ENCODE peak calls at places on chromosome 10, in four cellular contexts. One of them, this sample, is unnamed.

GRCh38 chr10:75405201-75406143 is 3.9 kb upstream of the ZNF503 start:
- DNase-seq in GM12878: no peak
- DNase-seq in esophagus squamous epithelium: no peak
- DNase-seq in cardiac muscle cell: peak; percentile 72
- DNase-seq in this sample: no peak

GRCh38 chr10:71600856-71601255 is 118.7 kb downstream of the C10orf105 start:
- DNase-seq in GM12878: no peak
- DNase-seq in esophagus squamous epithelium: no peak
- DNase-seq in cardiac muscle cell: no peak
- DNase-seq in this sample: no peak

GRCh38 chr10:100531761-100532160 is 2.1 kb upstream of the NDUFB8 start:
- DNase-seq in GM12878: peak; percentile 50
- DNase-seq in esophagus squamous epithelium: no peak
- DNase-seq in cardiac muscle cell: no peak
- DNase-seq in this sample: no peak

GRCh38 chr10:43044444-43045245 is 32.2 kb upstream of the RET start:
- DNase-seq in GM12878: no peak
- DNase-seq in esophagus squamous epithelium: no peak
- DNase-seq in cardiac muscle cell: no peak
- DNase-seq in this sample: no peak

GRCh38 chr10:76285012-76285411 is 853.6 kb downstream of the LRMDA start:
- DNase-seq in GM12878: no peak
- DNase-seq in esophagus squamous epithelium: no peak
- DNase-seq in cardiac muscle cell: no peak
- DNase-seq in this sample: no peak

GRCh38 chr10:28684986-28685580 is 7.8 kb downstream of the BAMBI start:
- DNase-seq in GM12878: no peak
- DNase-seq in esophagus squamous epithelium: no peak
- DNase-seq in cardiac muscle cell: no peak
- DNase-seq in this sample: no peak

GRCh38 chr10:119805702-119806230 is 66.9 kb downstream of the MCMBP start:
- DNase-seq in GM12878: no peak
- DNase-seq in esophagus squamous epithelium: no peak
- DNase-seq in cardiac muscle cell: no peak
- DNase-seq in this sample: no peak

GRCh38 chr10:80497187-80498038 is 40.3 kb upstream of the SH2D4B start:
- DNase-seq in GM12878: no peak
- DNase-seq in esophagus squamous epithelium: no peak
- DNase-seq in cardiac muscle cell: no peak
- DNase-seq in this sample: no peak

GRCh38 chr10:99695761-99696160 is 36.2 kb downstream of the COX15 start:
- DNase-seq in GM12878: no peak
- DNase-seq in esophagus squamous epithelium: no peak
- DNase-seq in cardiac muscle cell: no peak
- DNase-seq in this sample: no peak

DNA sequence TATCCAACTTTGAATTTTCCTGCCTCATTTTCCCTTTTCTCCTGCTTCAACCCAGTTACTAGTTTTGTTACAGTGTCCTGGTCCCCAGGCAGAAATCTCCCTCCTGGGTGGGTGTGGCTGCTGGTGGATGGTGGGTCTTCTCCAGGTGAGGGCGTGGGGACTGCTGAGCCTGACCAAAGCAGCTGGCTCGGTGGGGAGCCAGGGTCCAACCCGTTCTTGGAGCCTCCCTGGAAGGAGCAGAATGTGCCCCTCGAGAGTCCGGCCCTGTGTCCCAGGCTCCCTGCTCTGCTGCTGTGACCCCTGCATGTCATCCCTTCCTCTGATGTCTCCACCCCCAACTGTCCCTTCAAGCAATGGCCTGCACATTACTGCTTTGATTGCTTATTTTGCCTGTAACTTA is 86.6 kb upstream of the TCERG1L start:
- DNase-seq in GM12878: no peak
- DNase-seq in esophagus squamous epithelium: no peak
- DNase-seq in cardiac muscle cell: no peak
- DNase-seq in this sample: no peak
- H3K9me3 ChIP-seq in GM12878: no peaks in the 10 kb centered on the region
- H3K9me3 ChIP-seq in esophagus squamous epithelium: no peaks in the 10 kb centered on the region
- H3K9me3 ChIP-seq in cardiac muscle cell: no peaks in the 10 kb centered on the region
- H3K9me3 ChIP-seq in this sample: no peaks in the 10 kb centered on the region

DNA sequence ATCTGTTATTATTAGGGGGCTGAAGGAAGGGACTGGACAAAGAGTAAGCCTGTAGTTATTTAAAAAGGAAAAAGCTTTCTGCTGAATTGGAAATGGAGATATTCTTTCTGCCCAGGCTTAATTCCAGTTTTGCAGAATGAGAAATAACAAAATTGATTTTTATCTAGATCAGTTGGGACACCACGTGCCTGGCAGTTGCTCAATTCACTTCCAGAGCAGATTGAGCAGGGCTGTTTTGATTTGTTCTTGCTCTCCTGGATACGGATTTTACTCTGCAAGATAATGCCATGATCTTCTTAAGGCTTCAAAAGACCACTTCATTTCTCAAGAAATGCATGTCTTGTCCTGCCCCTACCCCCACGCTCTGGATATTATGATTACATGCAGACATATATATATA is 524.3 kb downstream of the TCERG1L start:
- DNase-seq in GM12878: no peak
- DNase-seq in esophagus squamous epithelium: no peak
- DNase-seq in cardiac muscle cell: no peak
- DNase-seq in this sample: no peak
- H3K9me3 ChIP-seq in GM12878: peaks cover 2% of the 10 kb centered on the region
- H3K9me3 ChIP-seq in esophagus squamous epithelium: no peaks in the 10 kb centered on the region
- H3K9me3 ChIP-seq in cardiac muscle cell: no peaks in the 10 kb centered on the region
- H3K9me3 ChIP-seq in this sample: no peaks in the 10 kb centered on the region

DNA sequence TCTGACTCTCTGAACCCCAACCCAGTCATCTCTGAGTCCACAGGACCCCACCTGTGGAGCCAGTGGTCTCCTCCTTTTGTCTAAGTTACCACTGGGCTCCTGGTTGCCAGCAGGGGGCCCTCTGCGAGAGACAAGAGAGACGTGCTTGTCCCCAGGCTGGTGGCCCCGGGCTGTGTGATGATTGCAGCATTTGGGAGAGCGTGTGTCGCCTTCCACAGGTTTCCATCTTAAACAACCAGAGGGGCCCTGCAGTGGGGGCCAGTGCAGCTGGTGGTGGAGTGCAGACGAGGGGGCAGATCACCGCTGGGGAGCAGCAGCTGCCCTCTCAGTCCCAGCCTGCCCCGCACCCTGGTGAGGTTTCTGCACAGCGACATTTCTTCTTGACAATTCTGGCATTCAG is 122.4 kb upstream of the PPP2R2D start:
- DNase-seq in GM12878: no peak
- DNase-seq in esophagus squamous epithelium: no peak
- DNase-seq in cardiac muscle cell: no peak
- DNase-seq in this sample: no peak
- H3K9me3 ChIP-seq in GM12878: peaks cover 9% of the 10 kb centered on the region
- H3K9me3 ChIP-seq in esophagus squamous epithelium: peaks cover 26% of the 10 kb centered on the region
- H3K9me3 ChIP-seq in cardiac muscle cell: no peaks in the 10 kb centered on the region
- H3K9me3 ChIP-seq in this sample: no peaks in the 10 kb centered on the region

GRCh38 chr10:37101261-37101660 is 24.1 kb upstream of the ANKRD30A start:
- DNase-seq in GM12878: no peak
- DNase-seq in esophagus squamous epithelium: no peak
- DNase-seq in cardiac muscle cell: no peak
- DNase-seq in this sample: no peak

DNA sequence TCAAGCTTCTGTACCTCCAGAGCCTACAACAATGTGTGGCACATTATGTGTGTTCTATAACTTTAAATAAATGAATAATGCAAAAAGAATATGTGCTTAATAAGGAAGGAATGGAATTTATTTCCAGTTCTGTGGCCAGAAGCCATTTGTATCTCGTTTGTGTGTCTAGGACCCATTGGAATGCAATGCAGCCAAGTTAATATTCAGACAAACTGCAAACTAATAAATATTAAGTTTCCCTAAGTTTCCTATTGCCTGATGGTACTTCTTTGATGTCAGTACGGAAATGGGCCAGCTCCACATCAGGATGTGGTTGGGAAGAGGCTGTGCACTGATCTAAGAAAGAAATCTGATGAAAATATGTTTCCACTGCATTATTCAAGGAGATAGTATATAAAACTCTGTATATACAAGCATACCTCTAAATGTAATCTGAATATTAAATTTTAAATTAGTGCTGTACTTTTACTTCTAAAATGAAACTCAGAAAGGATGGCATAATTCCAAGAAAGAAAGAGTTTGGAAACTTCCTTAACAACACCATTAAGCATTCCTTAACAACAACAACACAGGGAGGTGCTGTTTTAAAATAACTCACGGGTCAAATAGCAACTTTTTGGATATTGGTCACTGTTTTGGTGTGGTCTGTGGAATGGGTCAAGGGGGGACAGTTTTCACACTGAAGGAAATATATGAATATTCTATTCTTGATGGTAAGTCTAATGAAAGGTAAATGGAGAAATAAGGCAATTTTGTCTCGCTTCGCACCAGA is 29.4 kb upstream of the ANKRD30A start:
- DNase-seq in GM12878: no peak
- DNase-seq in esophagus squamous epithelium: no peak
- DNase-seq in cardiac muscle cell: no peak
- DNase-seq in this sample: no peak
- H3K9me3 ChIP-seq in GM12878: no peaks in the 10 kb centered on the region
- H3K9me3 ChIP-seq in esophagus squamous epithelium: no peaks in the 10 kb centered on the region
- H3K9me3 ChIP-seq in cardiac muscle cell: no peaks in the 10 kb centered on the region
- H3K9me3 ChIP-seq in this sample: peaks cover 5% of the 10 kb centered on the region

GRCh38 chr10:18563003-18563726 is 88.2 kb downstream of the NSUN6 start:
- DNase-seq in GM12878: no peak
- DNase-seq in esophagus squamous epithelium: no peak
- DNase-seq in cardiac muscle cell: no peak
- DNase-seq in this sample: no peak
- H3K9me3 ChIP-seq in GM12878: no peaks in the 10 kb centered on the region
- H3K9me3 ChIP-seq in esophagus squamous epithelium: no peaks in the 10 kb centered on the region
- H3K9me3 ChIP-seq in cardiac muscle cell: no peaks in the 10 kb centered on the region
- H3K9me3 ChIP-seq in this sample: peaks cover 15% of the 10 kb centered on the region

GRCh38 chr10:21826725-21827124 is 176.8 kb downstream of the DNAJC1 start:
- DNase-seq in GM12878: no peak
- DNase-seq in esophagus squamous epithelium: no peak
- DNase-seq in cardiac muscle cell: no peak
- DNase-seq in this sample: no peak
- H3K9me3 ChIP-seq in GM12878: peaks cover 10% of the 10 kb centered on the region
- H3K9me3 ChIP-seq in esophagus squamous epithelium: peaks cover 36% of the 10 kb centered on the region
- H3K9me3 ChIP-seq in cardiac muscle cell: no peaks in the 10 kb centered on the region
- H3K9me3 ChIP-seq in this sample: peaks cover 22% of the 10 kb centered on the region

DNA sequence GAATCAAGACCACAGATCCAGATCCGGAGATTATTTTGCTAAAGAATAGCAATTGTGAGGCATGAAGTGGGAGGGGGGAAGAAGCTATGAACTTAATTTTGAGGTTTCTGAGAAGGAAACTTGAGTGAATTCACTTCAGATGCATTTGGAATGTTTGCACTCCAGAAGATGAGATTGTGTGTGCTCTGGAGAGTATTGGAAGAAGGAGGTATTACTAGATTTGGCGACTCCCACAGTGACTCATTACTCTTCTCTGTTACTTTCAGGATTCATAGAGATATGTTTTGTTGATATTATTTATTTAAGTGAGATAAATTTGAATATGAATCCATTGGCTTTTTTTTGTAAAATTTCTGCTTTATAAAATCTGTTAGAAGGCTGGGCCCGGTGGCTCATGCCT is 80.7 kb downstream of the ANKRD30A start:
- DNase-seq in GM12878: no peak
- DNase-seq in esophagus squamous epithelium: no peak
- DNase-seq in cardiac muscle cell: no peak
- DNase-seq in this sample: no peak
- H3K9me3 ChIP-seq in GM12878: no peaks in the 10 kb centered on the region
- H3K9me3 ChIP-seq in esophagus squamous epithelium: no peaks in the 10 kb centered on the region
- H3K9me3 ChIP-seq in cardiac muscle cell: peaks cover 2% of the 10 kb centered on the region
- H3K9me3 ChIP-seq in this sample: no peaks in the 10 kb centered on the region

GRCh38 chr10:130498934-130499333 is 362.7 kb downstream of the GLRX3 start:
- DNase-seq in GM12878: no peak
- DNase-seq in esophagus squamous epithelium: no peak
- DNase-seq in cardiac muscle cell: no peak
- DNase-seq in this sample: no peak
- H3K9me3 ChIP-seq in GM12878: no peaks in the 10 kb centered on the region
- H3K9me3 ChIP-seq in esophagus squamous epithelium: no peaks in the 10 kb centered on the region
- H3K9me3 ChIP-seq in cardiac muscle cell: no peaks in the 10 kb centered on the region
- H3K9me3 ChIP-seq in this sample: no peaks in the 10 kb centered on the region

GRCh38 chr10:116944911-116945310 is 60.1 kb downstream of the SHTN1 start:
- DNase-seq in GM12878: no peak
- DNase-seq in esophagus squamous epithelium: no peak
- DNase-seq in cardiac muscle cell: no peak
- DNase-seq in this sample: no peak

GRCh38 chr10:116952729-116953128 is 52.3 kb downstream of the SHTN1 start:
- DNase-seq in GM12878: no peak
- DNase-seq in esophagus squamous epithelium: no peak
- DNase-seq in cardiac muscle cell: no peak
- DNase-seq in this sample: no peak

GRCh38 chr10:116947838-116948529 is 57.0 kb downstream of the SHTN1 start:
- DNase-seq in GM12878: no peak
- DNase-seq in esophagus squamous epithelium: no peak
- DNase-seq in cardiac muscle cell: no peak
- DNase-seq in this sample: no peak

GRCh38 chr10:116948530-116948870 is 56.5 kb downstream of the SHTN1 start:
- DNase-seq in GM12878: no peak
- DNase-seq in esophagus squamous epithelium: no peak
- DNase-seq in cardiac muscle cell: no peak
- DNase-seq in this sample: no peak
- H3K9me3 ChIP-seq in GM12878: no peaks in the 10 kb centered on the region
- H3K9me3 ChIP-seq in esophagus squamous epithelium: no peaks in the 10 kb centered on the region
- H3K9me3 ChIP-seq in cardiac muscle cell: no peaks in the 10 kb centered on the region
- H3K9me3 ChIP-seq in this sample: no peaks in the 10 kb centered on the region